ENCODE peak calls at places on chromosomes 2 and 18, in eight cellular contexts. One of them, this sample, is unnamed.

GRCh38 chr2:65789923-65790675 is 357.7 kb upstream of the SPRED2 start:
- DNase-seq in ovary: no peak
- DNase-seq in K562: no peak
- DNase-seq in esophagus muscularis mucosa: peak; percentile 66
- DNase-seq in H1: no peak
- DNase-seq in SK-N-SH: no peak
- DNase-seq in upper lobe of left lung: peak; percentile 58
- DNase-seq in A549: no peak
- DNase-seq in this sample: no peak

GRCh38 chr2:171522804-171523338 is 597 bp downstream of the CYBRD1 start:
- DNase-seq in SK-N-SH: no peak
- DNase-seq in esophagus muscularis mucosa: no peak
- DNase-seq in ovary: peak; percentile 73
- DNase-seq in K562: peak; percentile 75
- DNase-seq in upper lobe of left lung: peak; percentile 89
- DNase-seq in H1: no peak
- DNase-seq in A549: no peak
- DNase-seq in this sample: peak; percentile 73

GRCh38 chr18:50614838-50615237 is 55.0 kb downstream of the MAPK4 start:
- DNase-seq in upper lobe of left lung: peak; percentile 27
- DNase-seq in SK-N-SH: no peak
- DNase-seq in A549: peak; percentile 34
- DNase-seq in esophagus muscularis mucosa: no peak
- DNase-seq in ovary: no peak
- DNase-seq in K562: no peak
- DNase-seq in H1: no peak
- DNase-seq in this sample: no peak

GRCh38 chr2:223235986-223236385 is 184.0 kb downstream of the KCNE4 start:
- DNase-seq in SK-N-SH: no peak
- DNase-seq in H1: no peak
- DNase-seq in K562: no peak
- DNase-seq in A549: no peak
- DNase-seq in esophagus muscularis mucosa: no peak
- DNase-seq in ovary: no peak
- DNase-seq in upper lobe of left lung: no peak
- DNase-seq in this sample: no peak

GRCh38 chr18:63342206-63342605 is 22.6 kb upstream of the BCL2 start:
- DNase-seq in A549: peak; percentile 36
- DNase-seq in upper lobe of left lung: no peak
- DNase-seq in K562: peak; percentile 38
- DNase-seq in SK-N-SH: peak; percentile 49
- DNase-seq in esophagus muscularis mucosa: no peak
- DNase-seq in H1: no peak
- DNase-seq in ovary: no peak
- DNase-seq in this sample: no peak

GRCh38 chr18:51767293-51767692 is 569.8 kb upstream of the MEX3C start:
- DNase-seq in esophagus muscularis mucosa: no peak
- DNase-seq in H1: no peak
- DNase-seq in upper lobe of left lung: no peak
- DNase-seq in A549: no peak
- DNase-seq in ovary: no peak
- DNase-seq in K562: no peak
- DNase-seq in SK-N-SH: no peak
- DNase-seq in this sample: no peak

GRCh38 chr2:231922945-231923344 is 3.3 kb downstream of the NPPC start:
- DNase-seq in A549: no peak
- DNase-seq in H1: no peak
- DNase-seq in SK-N-SH: no peak
- DNase-seq in K562: no peak
- DNase-seq in ovary: no peak
- DNase-seq in esophagus muscularis mucosa: no peak
- DNase-seq in upper lobe of left lung: no peak
- DNase-seq in this sample: no peak

GRCh38 chr2:223051580-223052375 is at the start of gene KCNE4:
- DNase-seq in SK-N-SH: no peak
- DNase-seq in A549: no peak
- DNase-seq in esophagus muscularis mucosa: no peak
- DNase-seq in upper lobe of left lung: no peak
- DNase-seq in K562: no peak
- DNase-seq in ovary: peak; percentile 56
- DNase-seq in H1: no peak
- DNase-seq in this sample: peak; percentile 81

GRCh38 chr2:200275281-200276103 is 31.0 kb upstream of the SPATS2L start:
- DNase-seq in upper lobe of left lung: no peak
- DNase-seq in A549: no peak
- DNase-seq in ovary: no peak
- DNase-seq in esophagus muscularis mucosa: peak; percentile 10
- DNase-seq in SK-N-SH: no peak
- DNase-seq in H1: no peak
- DNase-seq in K562: no peak
- DNase-seq in this sample: no peak

GRCh38 chr2:110858135-110858737 is 125.9 kb downstream of the ACOXL start:
- DNase-seq in upper lobe of left lung: no peak
- DNase-seq in H1: no peak
- DNase-seq in esophagus muscularis mucosa: no peak
- DNase-seq in A549: no peak
- DNase-seq in K562: no peak
- DNase-seq in SK-N-SH: no peak
- DNase-seq in ovary: no peak
- DNase-seq in this sample: no peak

GRCh38 chr2:188199716-188200128 is 92.0 kb upstream of the GULP1 start:
- DNase-seq in SK-N-SH: no peak
- DNase-seq in esophagus muscularis mucosa: no peak
- DNase-seq in ovary: no peak
- DNase-seq in upper lobe of left lung: no peak
- DNase-seq in K562: no peak
- DNase-seq in A549: peak; percentile 55
- DNase-seq in H1: no peak
- DNase-seq in this sample: no peak

GRCh38 chr18:61589724-61590065 is 256.5 kb downstream of the CDH20 start:
- DNase-seq in H1: no peak
- DNase-seq in esophagus muscularis mucosa: no peak
- DNase-seq in SK-N-SH: no peak
- DNase-seq in ovary: no peak
- DNase-seq in K562: no peak
- DNase-seq in A549: peak; percentile 17
- DNase-seq in upper lobe of left lung: no peak
- DNase-seq in this sample: no peak

GRCh38 chr2:170817247-170817998 is 736 bp downstream of the GAD1 start:
- DNase-seq in K562: peak; percentile 30
- DNase-seq in A549: peak; percentile 50
- DNase-seq in esophagus muscularis mucosa: no peak
- DNase-seq in SK-N-SH: peak; percentile 60
- DNase-seq in ovary: no peak
- DNase-seq in H1: no peak
- DNase-seq in upper lobe of left lung: peak; percentile 86
- DNase-seq in this sample: no peak

GRCh38 chr2:64063454-64063853 is 44.2 kb upstream of the VPS54 start:
- DNase-seq in ovary: no peak
- DNase-seq in esophagus muscularis mucosa: no peak
- DNase-seq in A549: no peak
- DNase-seq in K562: no peak
- DNase-seq in H1: no peak
- DNase-seq in SK-N-SH: no peak
- DNase-seq in upper lobe of left lung: no peak
- DNase-seq in this sample: no peak

GRCh38 chr18:35950628-35950982 is 21.9 kb upstream of the RMP24 start:
- DNase-seq in upper lobe of left lung: no peak
- DNase-seq in A549: no peak
- DNase-seq in H1: no peak
- DNase-seq in SK-N-SH: no peak
- DNase-seq in esophagus muscularis mucosa: no peak
- DNase-seq in ovary: no peak
- DNase-seq in K562: no peak
- DNase-seq in this sample: no peak

GRCh38 chr18:4254840-4255239 is 200.3 kb downstream of the DLGAP1 start:
- DNase-seq in SK-N-SH: no peak
- DNase-seq in H1: no peak
- DNase-seq in A549: no peak
- DNase-seq in ovary: no peak
- DNase-seq in upper lobe of left lung: no peak
- DNase-seq in esophagus muscularis mucosa: no peak
- DNase-seq in K562: no peak
- DNase-seq in this sample: no peak

GRCh38 chr18:59008302-59008974 is 131.2 kb upstream of the SEC11C start:
- DNase-seq in upper lobe of left lung: no peak
- DNase-seq in esophagus muscularis mucosa: no peak
- DNase-seq in K562: no peak
- DNase-seq in A549: peak; percentile 94
- DNase-seq in ovary: no peak
- DNase-seq in H1: peak; percentile 10
- DNase-seq in SK-N-SH: no peak
- DNase-seq in this sample: no peak

GRCh38 chr18:6525593-6525992 is 110.9 kb upstream of the L3MBTL4 start:
- DNase-seq in K562: no peak
- DNase-seq in H1: no peak
- DNase-seq in esophagus muscularis mucosa: no peak
- DNase-seq in ovary: no peak
- DNase-seq in A549: no peak
- DNase-seq in upper lobe of left lung: no peak
- DNase-seq in SK-N-SH: no peak
- DNase-seq in this sample: no peak

GRCh38 chr2:113692698-113693428 is 63.6 kb downstream of the SLC35F5 start:
- DNase-seq in esophagus muscularis mucosa: peak; percentile 12
- DNase-seq in ovary: no peak
- DNase-seq in upper lobe of left lung: no peak
- DNase-seq in K562: no peak
- DNase-seq in A549: no peak
- DNase-seq in H1: no peak
- DNase-seq in SK-N-SH: no peak
- DNase-seq in this sample: no peak

GRCh38 chr2:207334631-207335371 is 169.1 kb upstream of the KLF7 start:
- DNase-seq in SK-N-SH: no peak
- DNase-seq in esophagus muscularis mucosa: no peak
- DNase-seq in upper lobe of left lung: no peak
- DNase-seq in H1: peak; percentile 79
- DNase-seq in A549: peak; percentile 88
- DNase-seq in ovary: peak; percentile 60
- DNase-seq in K562: no peak
- DNase-seq in this sample: peak; percentile 88

GRCh38 chr2:60710707-60711106 is 45.4 kb upstream of the PAPOLG start:
- DNase-seq in upper lobe of left lung: no peak
- DNase-seq in ovary: no peak
- DNase-seq in K562: no peak
- DNase-seq in SK-N-SH: no peak
- DNase-seq in A549: no peak
- DNase-seq in esophagus muscularis mucosa: no peak
- DNase-seq in H1: no peak
- DNase-seq in this sample: peak; percentile 64

GRCh38 chr18:76528477-76529432 is 33.7 kb upstream of the ZNF516 start:
- DNase-seq in A549: no peak
- DNase-seq in ovary: peak; percentile 82
- DNase-seq in upper lobe of left lung: no peak
- DNase-seq in H1: no peak
- DNase-seq in SK-N-SH: no peak
- DNase-seq in esophagus muscularis mucosa: no peak
- DNase-seq in K562: no peak
- DNase-seq in this sample: peak; percentile 82
- TF ChIP-seq EP300 in A549: no peak
- TF ChIP-seq EP300 in ovary: no peak
- TF ChIP-seq EP300 in upper lobe of left lung: no peak
- TF ChIP-seq EP300 in H1: no peak
- TF ChIP-seq EP300 in SK-N-SH: no peak
- TF ChIP-seq EP300 in esophagus muscularis mucosa: no peak
- TF ChIP-seq EP300 in K562: no peak
- TF ChIP-seq EP300 in this sample: no peak

GRCh38 chr2:127370010-127370409 is 17.8 kb downstream of the MAP3K2 start:
- DNase-seq in upper lobe of left lung: no peak
- DNase-seq in K562: no peak
- DNase-seq in esophagus muscularis mucosa: no peak
- DNase-seq in SK-N-SH: no peak
- DNase-seq in A549: no peak
- DNase-seq in H1: no peak
- DNase-seq in ovary: no peak
- DNase-seq in this sample: no peak

GRCh38 chr2:127365211-127365643 is 22.5 kb downstream of the MAP3K2 start:
- DNase-seq in esophagus muscularis mucosa: no peak
- DNase-seq in K562: no peak
- DNase-seq in H1: no peak
- DNase-seq in ovary: no peak
- DNase-seq in SK-N-SH: no peak
- DNase-seq in upper lobe of left lung: no peak
- DNase-seq in A549: no peak
- DNase-seq in this sample: no peak

GRCh38 chr2:127376265-127376664 is 11.5 kb downstream of the MAP3K2 start:
- DNase-seq in SK-N-SH: no peak
- DNase-seq in ovary: no peak
- DNase-seq in K562: no peak
- DNase-seq in A549: no peak
- DNase-seq in upper lobe of left lung: no peak
- DNase-seq in H1: no peak
- DNase-seq in esophagus muscularis mucosa: no peak
- DNase-seq in this sample: no peak

GRCh38 chr2:127373362-127374083 is 14.3 kb downstream of the MAP3K2 start:
- DNase-seq in esophagus muscularis mucosa: no peak
- DNase-seq in SK-N-SH: no peak
- DNase-seq in upper lobe of left lung: no peak
- DNase-seq in H1: no peak
- DNase-seq in K562: no peak
- DNase-seq in ovary: no peak
- DNase-seq in A549: no peak
- DNase-seq in this sample: no peak

GRCh38 chr2:127371037-127371436 is 16.7 kb downstream of the MAP3K2 start:
- DNase-seq in SK-N-SH: no peak
- DNase-seq in K562: no peak
- DNase-seq in upper lobe of left lung: no peak
- DNase-seq in A549: peak; percentile 54
- DNase-seq in esophagus muscularis mucosa: no peak
- DNase-seq in ovary: no peak
- DNase-seq in H1: no peak
- DNase-seq in this sample: no peak
- H3K9me3 ChIP-seq in SK-N-SH: no peaks in the 10 kb centered on the region
- H3K9me3 ChIP-seq in K562: peaks cover 4% of the 10 kb centered on the region
- H3K9me3 ChIP-seq in upper lobe of left lung: peaks cover 5% of the 10 kb centered on the region
- H3K9me3 ChIP-seq in A549: peaks cover 8% of the 10 kb centered on the region
- H3K9me3 ChIP-seq in esophagus muscularis mucosa: peaks cover 7% of the 10 kb centered on the region
- H3K9me3 ChIP-seq in ovary: no peaks in the 10 kb centered on the region
- H3K9me3 ChIP-seq in H1: peaks cover 36% of the 10 kb centered on the region
- H3K9me3 ChIP-seq in this sample: no peaks in the 10 kb centered on the region

GRCh38 chr18:76461148-76461547 is 33.9 kb downstream of the ZNF516 start:
- DNase-seq in ovary: no peak
- DNase-seq in A549: no peak
- DNase-seq in K562: no peak
- DNase-seq in H1: no peak
- DNase-seq in upper lobe of left lung: no peak
- DNase-seq in SK-N-SH: no peak
- DNase-seq in esophagus muscularis mucosa: no peak
- DNase-seq in this sample: no peak
- H3K4me1 ChIP-seq in ovary: peaks cover 25% of the 10 kb centered on the region
- H3K4me1 ChIP-seq in A549: peaks cover 20% of the 10 kb centered on the region
- H3K4me1 ChIP-seq in K562: no peaks in the 10 kb centered on the region
- H3K4me1 ChIP-seq in H1: no peaks in the 10 kb centered on the region
- H3K4me1 ChIP-seq in upper lobe of left lung: peaks cover 13% of the 10 kb centered on the region
- H3K4me1 ChIP-seq in SK-N-SH: peaks cover 2% of the 10 kb centered on the region
- H3K4me1 ChIP-seq in esophagus muscularis mucosa: peaks cover 15% of the 10 kb centered on the region
- H3K4me1 ChIP-seq in this sample: peaks cover 20% of the 10 kb centered on the region

DNA sequence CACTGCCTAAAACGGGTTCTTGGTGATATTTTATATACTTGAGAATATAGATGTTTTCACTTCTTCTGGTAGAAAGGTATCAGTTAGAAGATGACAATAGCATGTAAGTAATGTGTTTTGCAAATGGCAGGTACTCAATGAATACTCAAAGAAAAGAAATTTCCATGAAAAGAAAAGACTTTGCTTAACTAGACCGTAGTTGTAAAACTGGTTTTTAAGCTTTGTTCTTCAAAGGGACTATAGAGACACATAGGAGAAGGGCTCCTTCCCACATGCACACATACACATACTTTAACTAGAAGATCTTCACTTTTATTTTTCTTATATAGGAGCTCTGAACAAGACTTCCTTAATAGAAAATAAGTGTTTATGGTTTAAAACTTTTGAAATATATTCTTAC is 215.3 kb upstream of the RND3 start:
- DNase-seq in upper lobe of left lung: no peak
- DNase-seq in ovary: no peak
- DNase-seq in A549: no peak
- DNase-seq in esophagus muscularis mucosa: no peak
- DNase-seq in H1: no peak
- DNase-seq in K562: no peak
- DNase-seq in SK-N-SH: no peak
- DNase-seq in this sample: no peak
- TF ChIP-seq EP300 in upper lobe of left lung: no peak
- TF ChIP-seq EP300 in ovary: no peak
- TF ChIP-seq EP300 in A549: no peak
- TF ChIP-seq EP300 in esophagus muscularis mucosa: no peak
- TF ChIP-seq EP300 in H1: no peak
- TF ChIP-seq EP300 in K562: no peak
- TF ChIP-seq EP300 in SK-N-SH: no peak
- TF ChIP-seq EP300 in this sample: no peak

This sample was measured in sigmoid colon.